ENCODE peak calls at places on chromosomes 11 and 22, in nine cellular contexts. Y is effector memory CD4-positive, alpha-beta T cell; I is adrenal gland; H is heart right ventricle; M is CD8-positive, alpha-beta T cell; C is small intestine; V is endodermal cell; P is CD4-positive, CD25-positive, alpha-beta regulatory T cell; T is pancreas. B is an unnamed sample.
A peak's percentile ranks its signal among the peaks of the same experiment; 100 is the strongest.

GRCh38 chr11:76634934-76635333 is 35.6 kb downstream of the LRRC32 start:
- DNase-seq in C (no peak), M (no peak), T (no peak), V (no peak), I (no peak), Y (no peak), H (no peak), P (no peak), B (no peak)

GRCh38 chr22:19522190-19522880 is 1.9 kb downstream of the CLDN5 start:
- DNase-seq in T (no peak), I (no peak), P (no peak), V (peak; percentile 60), H (peak; percentile 71), C (no peak), M (no peak), Y (no peak), B (no peak)

GRCh38 chr11:110251837-110252236 is 44.6 kb downstream of the RDX start:
- DNase-seq in Y (no peak), T (no peak), M (no peak), V (no peak), H (no peak), P (no peak), C (peak; percentile 1), I (peak; percentile 68), B (no peak)

GRCh38 chr11:118547132-118547531 is 16.1 kb downstream of the TMEM25 start:
- DNase-seq in Y (no peak), M (no peak), I (no peak), V (no peak), H (no peak), T (no peak), P (no peak), C (no peak), B (no peak)

GRCh38 chr11:72719551-72719950 is 32.7 kb downstream of the ARAP1 start:
- DNase-seq in I (no peak), P (no peak), Y (no peak), T (no peak), H (no peak), V (no peak), M (no peak), C (no peak), B (no peak)

GRCh38 chr11:134361241-134361640 is 29.5 kb downstream of the GLB1L2 start:
- DNase-seq in H (no peak), C (no peak), I (no peak), P (no peak), M (no peak), Y (no peak), T (peak; percentile 45), V (peak; percentile 35), B (no peak)

GRCh38 chr11:69234171-69234570 is 59.8 kb upstream of the MYEOV start:
- DNase-seq in I (no peak), C (no peak), P (no peak), H (no peak), V (peak; percentile 12), Y (no peak), M (peak; percentile 13), T (peak; percentile 18), B (no peak)

GRCh38 chr11:57546869-57547518 is 9.6 kb downstream of the SMTNL1 start:
- DNase-seq in H (no peak), Y (no peak), C (peak; percentile 7), M (no peak), V (peak; percentile 84), T (no peak), P (no peak), I (peak; percentile 66), B (no peak)

GRCh38 chr22:44723801-44724200 is 21.8 kb downstream of the PRR5 start:
- DNase-seq in Y (no peak), V (no peak), I (no peak), P (no peak), M (no peak), T (no peak), H (no peak), C (peak; percentile 52), B (no peak)

GRCh38 chr11:38305682-38306081 is 1707.6 kb upstream of the RAG2 start:
- DNase-seq in P (no peak), H (no peak), M (no peak), Y (no peak), V (no peak), I (no peak), C (no peak), T (no peak), B (no peak)

GRCh38 chr11:120180571-120181445 is 30.0 kb upstream of the OAF start:
- DNase-seq in C (no peak), P (no peak), Y (no peak), H (no peak), T (no peak), V (peak; percentile 78), M (peak; percentile 29), I (no peak), B (no peak)

GRCh38 chr11:83350187-83350586 is 64.0 kb upstream of the CCDC90B start:
- DNase-seq in I (no peak), T (no peak), P (no peak), C (no peak), H (no peak), V (no peak), M (no peak), Y (no peak), B (no peak)

GRCh38 chr11:33263549-33263948 is 6.4 kb downstream of the HIPK3 start:
- DNase-seq in H (no peak), Y (no peak), V (no peak), I (no peak), C (no peak), P (no peak), M (no peak), T (no peak), B (no peak)

GRCh38 chr11:15171956-15172355 is 57.2 kb downstream of the INSC start:
- DNase-seq in Y (no peak), P (no peak), T (no peak), I (no peak), M (no peak), V (peak; percentile 12), H (no peak), C (no peak), B (no peak)

GRCh38 chr22:25172153-25172552 is 27.5 kb upstream of the CRYBB3 start:
- DNase-seq in V (no peak), T (no peak), Y (no peak), H (no peak), M (peak; percentile 62), C (peak; percentile 41), I (no peak), P (no peak), B (peak; percentile 35)

GRCh38 chr11:35111171-35112055 is 27.6 kb upstream of the CD44 start:
- DNase-seq in C (peak; percentile 27), H (no peak), T (no peak), P (no peak), Y (no peak), I (peak; percentile 55), V (no peak), M (no peak), B (no peak)

GRCh38 chr22:33919591-33920501 is at the start of gene LARGE1:
- DNase-seq in V (peak; percentile 83), T (peak; percentile 79), P (no peak), Y (no peak), C (peak; percentile 51), M (no peak), H (peak; percentile 54), I (peak; percentile 52), B (peak; percentile 13)

GRCh38 chr11:99589771-99590170 is 569.0 kb downstream of the CNTN5 start:
- DNase-seq in Y (no peak), I (no peak), C (no peak), T (no peak), H (no peak), M (no peak), V (no peak), P (no peak), B (no peak)

GRCh38 chr22:48332438-48333322 is 1495.0 kb downstream of the BRD1 start:
- DNase-seq in C (no peak), I (no peak), Y (no peak), T (peak; percentile 44), P (no peak), H (no peak), M (no peak), V (peak; percentile 29), B (no peak)
- H3K9me3 ChIP-seq in C (no peaks in the 10 kb centered on the region), I (no peaks in the 10 kb centered on the region), Y (no peaks in the 10 kb centered on the region), T (no peaks in the 10 kb centered on the region), P (no peaks in the 10 kb centered on the region), H (peaks cover 10% of the 10 kb centered on the region), M (no peaks in the 10 kb centered on the region), V (peaks cover 16% of the 10 kb centered on the region), B (no peaks in the 10 kb centered on the region)

GRCh38 chr22:16783453-16783852 is 41.8 kb downstream of the XKR3 start:
- DNase-seq in T (no peak), V (no peak), P (no peak), M (no peak), C (no peak), Y (no peak), H (no peak), I (no peak), B (no peak)
- H3K9me3 ChIP-seq in T (no peaks in the 10 kb centered on the region), V (peaks cover 43% of the 10 kb centered on the region), P (no peaks in the 10 kb centered on the region), M (no peaks in the 10 kb centered on the region), C (peaks cover 2% of the 10 kb centered on the region), Y (no peaks in the 10 kb centered on the region), H (no peaks in the 10 kb centered on the region), I (no peaks in the 10 kb centered on the region), B (no peaks in the 10 kb centered on the region)

GRCh38 chr11:48207881-48208280 is 8.7 kb upstream of the OR4B1 start:
- DNase-seq in H (no peak), C (peak; percentile 5), Y (no peak), V (no peak), I (no peak), T (no peak), P (no peak), M (no peak), B (no peak)

GRCh38 chr11:48210052-48210451 is 6.6 kb upstream of the OR4B1 start:
- DNase-seq in C (no peak), V (peak; percentile 78), Y (no peak), H (no peak), I (no peak), M (no peak), T (no peak), P (no peak), B (no peak)
- H3K9me3 ChIP-seq in C (no peaks in the 10 kb centered on the region), V (peaks cover 40% of the 10 kb centered on the region), Y (no peaks in the 10 kb centered on the region), H (no peaks in the 10 kb centered on the region), I (no peaks in the 10 kb centered on the region), M (no peaks in the 10 kb centered on the region), T (no peaks in the 10 kb centered on the region), P (no peaks in the 10 kb centered on the region), B (no peaks in the 10 kb centered on the region)

DNA sequence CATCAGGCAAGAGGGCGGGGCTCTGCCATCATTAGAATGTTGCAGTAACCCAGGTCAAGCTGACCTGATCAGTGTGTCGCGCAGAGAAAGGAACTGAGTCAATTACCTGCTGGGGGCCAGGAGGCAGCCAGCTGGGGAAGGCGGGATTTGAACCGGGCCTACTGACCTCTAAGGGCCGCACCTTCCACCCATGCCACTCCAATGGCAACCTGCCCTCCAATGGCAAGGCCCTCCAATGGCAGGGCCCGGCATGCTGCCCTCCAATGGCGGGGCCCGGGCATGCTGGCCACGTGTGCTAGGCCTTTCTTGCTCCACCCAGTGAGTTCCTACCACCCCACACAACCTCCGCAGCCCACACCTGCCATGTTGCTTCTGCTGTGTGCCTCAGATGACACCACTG is 407.6 kb downstream of the CTTN start:
- DNase-seq in M (no peak), H (no peak), C (no peak), I (no peak), Y (no peak), V (no peak), P (no peak), T (no peak), B (no peak)
- H3K9me3 ChIP-seq in M (no peaks in the 10 kb centered on the region), H (no peaks in the 10 kb centered on the region), C (no peaks in the 10 kb centered on the region), I (no peaks in the 10 kb centered on the region), Y (no peaks in the 10 kb centered on the region), V (no peaks in the 10 kb centered on the region), P (no peaks in the 10 kb centered on the region), T (no peaks in the 10 kb centered on the region), B (no peaks in the 10 kb centered on the region)

GRCh38 chr11:106463154-106463553 is 385.7 kb downstream of the AASDHPPT start:
- DNase-seq in V (no peak), H (no peak), M (no peak), C (no peak), T (no peak), I (no peak), P (no peak), Y (no peak), B (no peak)
- H3K9me3 ChIP-seq in V (no peaks in the 10 kb centered on the region), H (no peaks in the 10 kb centered on the region), M (no peaks in the 10 kb centered on the region), C (no peaks in the 10 kb centered on the region), T (no peaks in the 10 kb centered on the region), I (no peaks in the 10 kb centered on the region), P (no peaks in the 10 kb centered on the region), Y (no peaks in the 10 kb centered on the region), B (no peaks in the 10 kb centered on the region)

B was measured in prostate gland.